ENCODE peak calls at places on chromosome 19, in ten cellular contexts. N, L, B, R, F, Y, A, S, J and O are unnamed samples.
A peak's percentile ranks its signal among the peaks of the same experiment; 100 is the strongest.

GRCh38 chr19:17304386-17305047 is 1.2 kb upstream of the MRPL34 start:
- DNase-seq in N (no peak), L (no peak), B (no peak), R (no peak), F (no peak), Y (no peak), A (no peak), S (no peak), J (no peak), O (peak; percentile 61)

GRCh38 chr19:38386968-38387549 is 775 bp downstream of the GGN start:
- DNase-seq in N (no peak), L (no peak), B (no peak), R (no peak), F (no peak), Y (peak; percentile 34), A (peak; percentile 39), S (no peak), J (peak; percentile 92), O (peak; percentile 20)

GRCh38 chr19:46718157-46718933 is 1.4 kb upstream of the PRKD2 start:
- DNase-seq in N (no peak), L (no peak), B (peak; percentile 26), R (peak; percentile 48), F (no peak), Y (peak; percentile 82), A (peak; percentile 39), S (peak; percentile 70), J (peak; percentile 56), O (no peak)

GRCh38 chr19:1016647-1017114 is 4.2 kb downstream of the TMEM259 start:
- DNase-seq in N (no peak), L (no peak), B (peak; percentile 85), R (no peak), F (peak; percentile 77), Y (no peak), A (no peak), S (no peak), J (peak; percentile 40), O (peak; percentile 74)

GRCh38 chr19:10189631-10190425 is 4.9 kb downstream of the DNMT1 start:
- DNase-seq in N (no peak), L (no peak), B (no peak), R (no peak), F (no peak), Y (peak; percentile 70), A (no peak), S (no peak), J (no peak), O (no peak)

GRCh38 chr19:34925278-34925855 is 1.3 kb upstream of the ZNF30 start:
- DNase-seq in N (no peak), L (no peak), B (no peak), R (no peak), F (no peak), Y (no peak), A (no peak), S (no peak), J (no peak), O (no peak)

GRCh38 chr19:41541990-41542584 is 33.9 kb upstream of the CEACAM21 start:
- DNase-seq in N (peak; percentile 50), L (peak; percentile 67), B (no peak), R (peak; percentile 75), F (no peak), Y (peak; percentile 76), A (peak; percentile 81), S (peak; percentile 56), J (peak; percentile 63), O (peak; percentile 65)

GRCh38 chr19:55213547-55213946 is 4.2 kb upstream of the PTPRH start:
- DNase-seq in N (no peak), L (no peak), B (no peak), R (no peak), F (no peak), Y (no peak), A (no peak), S (no peak), J (no peak), O (no peak)

GRCh38 chr19:55667958-55668357 is 7.1 kb upstream of the EPN1 start:
- DNase-seq in N (no peak), L (peak; percentile 70), B (no peak), R (no peak), F (no peak), Y (no peak), A (no peak), S (no peak), J (peak; percentile 93), O (no peak)

GRCh38 chr19:55546822-55547614 is 1.7 kb upstream of the SBK3 start:
- DNase-seq in N (peak; percentile 6), L (peak; percentile 71), B (no peak), R (no peak), F (no peak), Y (no peak), A (no peak), S (no peak), J (no peak), O (peak; percentile 48)

GRCh38 chr19:19460761-19461265 is 54.5 kb downstream of the TSSK6 start:
- DNase-seq in N (no peak), L (peak; percentile 42), B (no peak), R (peak; percentile 40), F (no peak), Y (no peak), A (peak; percentile 49), S (no peak), J (peak; percentile 26), O (peak; percentile 50)

GRCh38 chr19:54411033-54411432 is 4.2 kb upstream of the TTYH1 start:
- DNase-seq in N (no peak), L (no peak), B (no peak), R (no peak), F (no peak), Y (no peak), A (no peak), S (no peak), J (no peak), O (no peak)

GRCh38 chr19:21604351-21604926 is 99.0 kb downstream of the ZNF429 start:
- DNase-seq in N (no peak), L (no peak), B (peak; percentile 30), R (no peak), F (no peak), Y (no peak), A (no peak), S (peak; percentile 9), J (peak; percentile 46), O (peak; percentile 28)

GRCh38 chr19:34482380-34483250 is 1.1 kb downstream of the WTIP start:
- DNase-seq in N (peak; percentile 27), L (no peak), B (no peak), R (no peak), F (no peak), Y (no peak), A (peak; percentile 63), S (no peak), J (no peak), O (no peak)

GRCh38 chr19:5336195-5336965 is 4.2 kb downstream of the PTPRS start:
- DNase-seq in N (no peak), L (no peak), B (no peak), R (no peak), F (no peak), Y (no peak), A (no peak), S (no peak), J (no peak), O (no peak)

GRCh38 chr19:34960103-34960805 is 3.8 kb downstream of the ZNF792 start:
- DNase-seq in N (no peak), L (no peak), B (peak; percentile 65), R (no peak), F (peak; percentile 34), Y (no peak), A (no peak), S (no peak), J (no peak), O (no peak)